ENCODE peak calls at places on chromosomes 13 and 19, in four cellular contexts. One of them, this sample, is unnamed.

GRCh38 chr19:3801412-3802096 is 15.4 kb upstream of the MATK start:
- DNase-seq in GM06990: no peak
- DNase-seq in lower lobe of right lung: peak
- DNase-seq in GM13977: no peak
- DNase-seq in this sample: no peak

GRCh38 chr19:46717716-46718143 is 816 bp upstream of the PRKD2 start:
- DNase-seq in lower lobe of right lung: no peak
- DNase-seq in GM13977: peak
- DNase-seq in GM06990: no peak
- DNase-seq in this sample: no peak

GRCh38 chr13:67549331-67549730 is 319.2 kb upstream of the PCDH9 start:
- DNase-seq in lower lobe of right lung: no peak
- DNase-seq in GM06990: no peak
- DNase-seq in GM13977: no peak
- DNase-seq in this sample: no peak

GRCh38 chr19:19599190-19599535 is 19.3 kb downstream of the PBX4 start:
- DNase-seq in lower lobe of right lung: no peak
- DNase-seq in GM06990: peak
- DNase-seq in GM13977: no peak
- DNase-seq in this sample: no peak

GRCh38 chr13:45219123-45219891 is 18.5 kb upstream of the KCTD4 start:
- DNase-seq in GM13977: no peak
- DNase-seq in lower lobe of right lung: no peak
- DNase-seq in GM06990: no peak
- DNase-seq in this sample: no peak

GRCh38 chr19:30450101-30450500 is 77.9 kb downstream of the ZNF536 start:
- DNase-seq in GM06990: no peak
- DNase-seq in GM13977: no peak
- DNase-seq in lower lobe of right lung: no peak
- DNase-seq in this sample: no peak

GRCh38 chr13:24232037-24232436 is 71.5 kb downstream of the SPATA13 start:
- DNase-seq in lower lobe of right lung: no peak
- DNase-seq in GM13977: no peak
- DNase-seq in GM06990: no peak
- DNase-seq in this sample: no peak

GRCh38 chr13:29453657-29454056 is 141.8 kb downstream of the SLC7A1 start:
- DNase-seq in GM13977: no peak
- DNase-seq in GM06990: no peak
- DNase-seq in lower lobe of right lung: no peak
- DNase-seq in this sample: no peak

GRCh38 chr19:48539503-48540096 is 12.4 kb upstream of the SULT2B1 start:
- DNase-seq in lower lobe of right lung: no peak
- DNase-seq in GM13977: no peak
- DNase-seq in GM06990: no peak
- DNase-seq in this sample: no peak

GRCh38 chr19:47757617-47758432 is 12.5 kb downstream of the NOP53 start:
- DNase-seq in GM13977: no peak
- DNase-seq in lower lobe of right lung: no peak
- DNase-seq in GM06990: no peak
- DNase-seq in this sample: no peak

GRCh38 chr13:50122465-50122864 is 107.2 kb downstream of the KCNRG start:
- DNase-seq in lower lobe of right lung: no peak
- DNase-seq in GM06990: no peak
- DNase-seq in GM13977: no peak
- DNase-seq in this sample: no peak

GRCh38 chr13:30615851-30616311 is 1.8 kb upstream of the USPL1 start:
- DNase-seq in lower lobe of right lung: no peak
- DNase-seq in GM13977: peak
- DNase-seq in GM06990: no peak
- DNase-seq in this sample: no peak

GRCh38 chr13:37526710-37527446 is 71.7 kb downstream of the POSTN start:
- DNase-seq in GM06990: no peak
- DNase-seq in GM13977: no peak
- DNase-seq in lower lobe of right lung: no peak
- DNase-seq in this sample: no peak

GRCh38 chr19:56309511-56310185 is 5.0 kb downstream of the ZSCAN5A start:
- DNase-seq in GM13977: peak
- DNase-seq in GM06990: peak
- DNase-seq in lower lobe of right lung: peak
- DNase-seq in this sample: no peak

GRCh38 chr13:24698686-24699085 is 18.5 kb downstream of the ATP12A start:
- DNase-seq in GM13977: no peak
- DNase-seq in lower lobe of right lung: no peak
- DNase-seq in GM06990: no peak
- DNase-seq in this sample: no peak

GRCh38 chr13:60679928-60680693 is 283.1 kb downstream of the TDRD3 start:
- DNase-seq in GM06990: no peak
- DNase-seq in lower lobe of right lung: no peak
- DNase-seq in GM13977: no peak
- DNase-seq in this sample: no peak

GRCh38 chr13:31200636-31200970 is 828 bp downstream of the B3GLCT start:
- DNase-seq in lower lobe of right lung: peak
- DNase-seq in GM13977: peak
- DNase-seq in GM06990: no peak
- DNase-seq in this sample: no peak

GRCh38 chr19:9709305-9709704 is 34.4 kb upstream of the ZNF562 start:
- DNase-seq in GM06990: no peak
- DNase-seq in lower lobe of right lung: no peak
- DNase-seq in GM13977: no peak
- DNase-seq in this sample: no peak

GRCh38 chr13:51453308-51453958 is 597 bp upstream of the INTS6 start:
- DNase-seq in GM06990: peak
- DNase-seq in lower lobe of right lung: peak
- DNase-seq in GM13977: peak
- DNase-seq in this sample: peak

GRCh38 chr13:42378383-42378780 is 106.4 kb downstream of the AKAP11 start:
- DNase-seq in GM13977: no peak
- DNase-seq in lower lobe of right lung: no peak
- DNase-seq in GM06990: peak
- DNase-seq in this sample: peak

GRCh38 chr13:100336795-100337516 is 248.1 kb downstream of the PCCA start:
- DNase-seq in GM06990: no peak
- DNase-seq in lower lobe of right lung: no peak
- DNase-seq in GM13977: no peak
- DNase-seq in this sample: no peak

GRCh38 chr13:109998808-109999528 is 212.6 kb upstream of the IRS2 start:
- DNase-seq in GM06990: no peak
- DNase-seq in GM13977: no peak
- DNase-seq in lower lobe of right lung: no peak
- DNase-seq in this sample: no peak
- TF ChIP-seq CTCF in GM06990: no peak
- TF ChIP-seq CTCF in GM13977: no peak
- TF ChIP-seq CTCF in lower lobe of right lung: no peak
- TF ChIP-seq CTCF in this sample: no peak

GRCh38 chr19:11984986-11985385 is 20.1 kb downstream of the ZNF763 start:
- DNase-seq in lower lobe of right lung: no peak
- DNase-seq in GM06990: peak
- DNase-seq in GM13977: peak
- DNase-seq in this sample: no peak
- TF ChIP-seq CTCF in lower lobe of right lung: no peak
- TF ChIP-seq CTCF in GM06990: peak
- TF ChIP-seq CTCF in GM13977: peak
- TF ChIP-seq CTCF in this sample: peak

GRCh38 chr13:98143157-98143553 is 261 bp downstream of the FARP1 start:
- DNase-seq in GM06990: no peak
- DNase-seq in lower lobe of right lung: peak
- DNase-seq in GM13977: peak
- DNase-seq in this sample: no peak

GRCh38 chr13:98141938-98142426 is 912 bp upstream of the FARP1 start:
- DNase-seq in lower lobe of right lung: peak
- DNase-seq in GM06990: no peak
- DNase-seq in GM13977: no peak
- DNase-seq in this sample: no peak

GRCh38 chr13:98143601-98144500 is 957 bp downstream of the FARP1 start:
- DNase-seq in GM06990: no peak
- DNase-seq in GM13977: peak
- DNase-seq in lower lobe of right lung: peak
- DNase-seq in this sample: no peak

GRCh38 chr13:98142427-98143156 is at the start of gene FARP1:
- DNase-seq in GM13977: peak
- DNase-seq in GM06990: peak
- DNase-seq in lower lobe of right lung: peak
- DNase-seq in this sample: no peak

GRCh38 chr13:98144501-98145350 is 1.8 kb downstream of the FARP1 start:
- DNase-seq in GM13977: no peak
- DNase-seq in lower lobe of right lung: peak
- DNase-seq in GM06990: no peak
- DNase-seq in this sample: no peak
- TF ChIP-seq CTCF in GM13977: no peak
- TF ChIP-seq CTCF in lower lobe of right lung: no peak
- TF ChIP-seq CTCF in GM06990: peak
- TF ChIP-seq CTCF in this sample: no peak

GRCh38 chr19:39532233-39533002 is at the start of gene EID2B:
- DNase-seq in lower lobe of right lung: peak
- DNase-seq in GM06990: peak
- DNase-seq in GM13977: peak
- DNase-seq in this sample: peak
- TF ChIP-seq CTCF in lower lobe of right lung: peak
- TF ChIP-seq CTCF in GM06990: peak
- TF ChIP-seq CTCF in GM13977: peak
- TF ChIP-seq CTCF in this sample: peak

DNA sequence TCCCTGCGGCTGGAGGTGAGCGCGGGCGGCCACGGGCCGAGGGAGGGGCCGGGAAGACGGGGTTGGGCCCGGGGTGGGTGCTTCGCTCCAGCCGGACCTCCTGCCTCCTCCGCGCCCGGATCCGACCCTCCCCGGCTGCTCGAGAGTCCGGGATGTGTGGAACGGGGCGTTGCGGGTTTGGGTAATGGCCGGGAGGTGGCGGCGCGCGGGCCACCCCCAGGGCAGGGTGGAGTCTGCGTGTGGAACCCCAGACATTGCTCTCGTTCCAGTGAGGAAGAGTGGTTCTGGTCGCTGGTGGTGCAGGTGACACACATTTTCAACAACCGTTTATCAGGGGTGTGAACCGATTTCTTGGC is 38.8 kb downstream of the ARHGEF7 start:
- DNase-seq in GM13977: peak
- DNase-seq in GM06990: no peak
- DNase-seq in lower lobe of right lung: no peak
- DNase-seq in this sample: no peak
- TF ChIP-seq CTCF in GM13977: peak
- TF ChIP-seq CTCF in GM06990: peak
- TF ChIP-seq CTCF in lower lobe of right lung: no peak
- TF ChIP-seq CTCF in this sample: peak

This sample was measured in GM12864.